ENCODE peak calls at places on chromosomes 13 and 19, in seven cellular contexts. J is transverse colon, O is spleen, B is upper lobe of left lung, U is SK-N-SH, D is GM12891, S is HepG2. I is an unnamed sample.

GRCh38 chr13:40662866-40663265 is 3.6 kb downstream of the FOXO1 start:
- DNase-seq in S (no peak), O (no peak), B (no peak), D (peak; percentile 9), U (no peak), J (no peak), I (no peak)

GRCh38 chr19:3398900-3399278 is 32.5 kb downstream of the NFIC start:
- DNase-seq in J (no peak), U (no peak), B (no peak), S (no peak), O (no peak), D (no peak), I (no peak)

GRCh38 chr19:57363734-57364181 is 407 bp downstream of the TRAPPC2B start:
- DNase-seq in B (no peak), U (no peak), S (peak; percentile 16), J (no peak), O (no peak), D (no peak), I (no peak)

GRCh38 chr13:97975280-97975850 is 21.9 kb downstream of the IPO5 start:
- DNase-seq in D (no peak), S (no peak), B (no peak), U (no peak), O (no peak), J (no peak), I (no peak)

GRCh38 chr19:39297931-39298634 is 1.9 kb downstream of the IFNL1 start:
- DNase-seq in B (peak; percentile 42), J (peak; percentile 46), S (no peak), D (no peak), U (no peak), O (peak; percentile 91), I (peak; percentile 40)

GRCh38 chr19:5380215-5380919 is 39.8 kb upstream of the PTPRS start:
- DNase-seq in S (no peak), J (no peak), D (no peak), B (no peak), O (no peak), U (no peak), I (no peak)

GRCh38 chr19:41753936-41754529 is 1.3 kb upstream of the CEACAM6 start:
- DNase-seq in D (peak; percentile 13), J (peak; percentile 77), S (peak; percentile 14), O (peak; percentile 79), B (peak; percentile 78), U (peak; percentile 49), I (peak; percentile 75)

GRCh38 chr13:36298535-36299068 is 988 bp upstream of the CCDC169 start:
- DNase-seq in U (no peak), D (no peak), S (no peak), J (no peak), B (no peak), O (no peak), I (no peak)

GRCh38 chr13:48582086-48582485 is 49.2 kb upstream of the RCBTB2 start:
- DNase-seq in D (no peak), O (no peak), B (no peak), S (no peak), U (no peak), J (no peak), I (no peak)

GRCh38 chr13:91185294-91185863 is 162.1 kb upstream of the MIR17HG start:
- DNase-seq in J (no peak), S (peak; percentile 9), B (no peak), O (no peak), U (peak; percentile 39), D (no peak), I (no peak)

GRCh38 chr13:28719656-28720055 is 886 bp upstream of the SLC46A3 start:
- DNase-seq in B (no peak), D (no peak), J (no peak), O (no peak), U (no peak), S (no peak), I (no peak)

GRCh38 chr13:45518525-45519235 is 53.9 kb downstream of the COG3 start:
- DNase-seq in S (no peak), O (no peak), U (no peak), D (no peak), J (no peak), B (no peak), I (no peak)

GRCh38 chr13:101700598-101700997 is 248.1 kb downstream of the ITGBL1 start:
- DNase-seq in J (no peak), U (no peak), O (no peak), S (no peak), D (no peak), B (no peak), I (no peak)

GRCh38 chr13:95388420-95389079 is 87.3 kb upstream of the ABCC4 start:
- DNase-seq in J (no peak), B (no peak), O (no peak), D (no peak), U (no peak), S (no peak), I (no peak)

GRCh38 chr13:40434516-40435397 is 231.7 kb downstream of the FOXO1 start:
- DNase-seq in D (no peak), O (no peak), J (no peak), B (no peak), S (no peak), U (no peak), I (no peak)

GRCh38 chr19:34365463-34366401 is 736 bp downstream of the GPI start:
- DNase-seq in D (peak; percentile 25), S (no peak), O (peak; percentile 86), B (peak; percentile 40), J (peak; percentile 56), U (peak; percentile 67), I (peak; percentile 66)

GRCh38 chr13:50801087-50801931 is 42.2 kb downstream of the DLEU7 start:
- DNase-seq in B (peak; percentile 54), S (peak; percentile 57), O (no peak), U (peak; percentile 53), J (peak; percentile 65), D (no peak), I (peak; percentile 46)

GRCh38 chr13:46295531-46296464 is 84.1 kb downstream of the LRRC63 start:
- DNase-seq in S (no peak), U (no peak), D (no peak), O (no peak), J (peak; percentile 34), B (peak; percentile 63), I (peak; percentile 34)

GRCh38 chr13:75715598-75716523 is 79.7 kb downstream of the LMO7 start:
- DNase-seq in U (no peak), O (no peak), B (no peak), J (no peak), D (no peak), S (no peak), I (no peak)
- TF ChIP-seq POLR2AphosphoS5 in U (no peak), O (no peak), B (no peak), J (no peak), D (no peak), S (no peak), I (no peak)

GRCh38 chr19:58382997-58383603 is 2.3 kb upstream of the ZNF837 start:
- DNase-seq in S (no peak), O (peak; percentile 66), B (no peak), J (no peak), D (no peak), U (no peak), I (no peak)
- TF ChIP-seq POLR2AphosphoS5 in S (no peak), O (no peak), B (no peak), J (no peak), D (no peak), U (no peak), I (no peak)

DNA sequence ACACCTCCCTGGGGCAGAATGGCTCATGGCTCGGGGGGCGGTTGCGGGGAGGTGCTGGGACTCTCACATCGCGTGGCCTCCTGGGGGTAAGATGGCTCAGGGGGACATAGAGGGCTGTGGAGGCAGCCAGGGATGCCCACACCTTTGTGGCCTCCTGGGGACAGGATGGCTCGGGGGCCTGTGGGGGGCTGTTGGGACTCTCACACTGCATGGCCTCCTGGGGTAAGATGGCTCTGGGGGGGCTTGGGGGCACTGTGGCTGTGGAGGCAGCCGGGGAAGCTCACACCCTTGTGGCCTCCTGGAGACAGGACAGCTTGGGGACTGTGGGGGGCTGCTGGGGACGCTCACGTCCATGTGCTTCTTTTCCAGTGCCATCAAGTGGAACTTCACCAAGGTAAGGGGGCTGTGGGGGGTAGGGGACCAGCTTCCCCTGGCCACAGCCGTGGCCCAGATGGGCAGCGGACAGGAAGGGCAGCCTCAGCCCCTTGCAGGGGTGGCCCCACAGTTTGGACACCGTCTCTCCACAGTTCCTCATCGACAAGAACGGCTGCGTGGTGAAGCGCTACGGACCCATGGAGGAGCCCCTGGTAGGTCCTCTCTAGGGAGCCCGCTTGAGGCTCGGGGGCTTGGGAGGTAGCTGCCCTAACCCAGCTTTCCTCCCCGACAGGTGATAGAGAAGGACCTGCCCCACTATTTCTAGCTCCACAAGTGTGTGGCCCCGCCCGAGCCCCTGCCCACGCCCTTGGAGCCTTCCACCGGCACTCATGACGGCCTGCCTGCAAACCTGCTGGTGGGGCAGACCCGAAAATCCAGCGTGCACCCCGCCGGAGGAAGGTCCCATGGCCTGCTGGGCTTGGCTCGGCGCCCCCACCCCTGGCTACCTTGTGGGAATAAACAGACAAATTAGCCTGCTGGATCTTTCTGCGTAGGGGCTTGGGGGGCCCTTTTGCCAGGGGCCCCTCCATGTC is 2.4 kb downstream of the GPX4 start:
- DNase-seq in B (no peak), D (no peak), U (no peak), J (no peak), O (peak; percentile 82), S (no peak), I (no peak)
- TF ChIP-seq POLR2AphosphoS5 in B (no peak), D (peak; percentile 53), U (no peak), J (no peak), O (peak; percentile 83), S (no peak), I (no peak)

DNA sequence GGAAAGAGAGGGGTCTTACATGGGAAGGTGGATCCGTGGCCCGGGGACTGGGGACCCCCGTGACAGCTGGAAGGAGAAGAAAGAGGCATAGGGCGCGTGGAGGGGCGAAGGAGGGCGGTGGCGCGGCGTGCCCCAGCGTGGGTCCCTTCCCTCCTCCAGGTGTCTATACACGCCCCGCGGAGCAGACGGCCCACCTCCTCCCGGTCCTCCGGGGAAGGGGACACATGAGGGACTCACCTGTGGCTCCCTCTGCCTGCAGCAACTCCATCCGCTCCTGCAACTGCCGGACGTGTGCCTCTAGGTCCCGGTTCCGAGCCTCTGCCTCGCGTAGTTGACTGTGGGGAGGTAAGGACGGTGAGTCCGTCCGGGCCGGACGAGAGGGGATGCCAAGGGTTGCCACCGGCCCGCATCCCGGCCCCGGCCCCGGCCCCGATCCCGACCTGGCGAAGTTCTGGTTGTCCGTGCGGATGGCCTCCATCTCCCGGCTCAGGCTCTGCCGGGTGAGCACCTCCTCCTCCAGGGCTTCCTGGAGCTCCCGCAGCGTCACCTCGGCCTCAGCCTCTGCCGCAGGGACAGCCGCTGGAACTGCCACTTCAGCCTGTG is 2.4 kb upstream of the SIX5 start:
- DNase-seq in J (no peak), D (no peak), O (no peak), U (no peak), B (no peak), S (no peak), I (peak; percentile 40)
- TF ChIP-seq POLR2AphosphoS5 in J (no peak), D (no peak), O (peak; percentile 51), U (no peak), B (no peak), S (no peak), I (no peak)

I was measured in stomach.